ENCODE peak calls at places on chromosomes 1 and 21, in eight cellular contexts. T, I, O, S, Z, J, E and X are unnamed samples.

GRCh38 chr1:245549981-245550701 is 395.4 kb downstream of the KIF26B start:
- DNase-seq in T (no peak), I (no peak), O (no peak), S (no peak), Z (no peak), J (no peak), E (no peak), X (no peak)

GRCh38 chr1:21261551-21262281 is 28.5 kb downstream of the ECE1 start:
- DNase-seq in T (no peak), I (peak), O (no peak), S (peak), Z (peak), J (peak), E (peak), X (no peak)

GRCh38 chr21:29860346-29860745 is 79.5 kb downstream of the GRIK1 start:
- DNase-seq in T (no peak), I (no peak), O (no peak), S (no peak), Z (no peak), J (no peak), E (no peak), X (no peak)

GRCh38 chr1:6148497-6149241 is 31.5 kb downstream of the CHD5 start:
- DNase-seq in T (peak), I (no peak), O (peak), S (no peak), Z (no peak), J (peak), E (peak), X (peak)

GRCh38 chr1:7962011-7962335 is 462 bp downstream of the PARK7 start:
- DNase-seq in T (no peak), I (no peak), O (no peak), S (no peak), Z (no peak), J (no peak), E (no peak), X (no peak)

GRCh38 chr21:31991356-31992331 is 118.8 kb downstream of the HUNK start:
- DNase-seq in T (no peak), I (no peak), O (peak), S (no peak), Z (no peak), J (no peak), E (no peak), X (no peak)

GRCh38 chr1:85274969-85275453 is 1.4 kb downstream of the BCL10 start:
- DNase-seq in T (no peak), I (peak), O (no peak), S (no peak), Z (peak), J (no peak), E (peak), X (no peak)

GRCh38 chr1:53578358-53578757 is 119.2 kb downstream of the DMRTB1 start:
- DNase-seq in T (no peak), I (no peak), O (no peak), S (no peak), Z (peak), J (no peak), E (no peak), X (no peak)

GRCh38 chr1:114154146-114154962 is 685 bp upstream of the SYT6 start:
- DNase-seq in T (no peak), I (no peak), O (peak), S (no peak), Z (no peak), J (peak), E (no peak), X (no peak)

GRCh38 chr1:97337250-97338030 is 583.4 kb downstream of the DPYD start:
- DNase-seq in T (no peak), I (peak), O (no peak), S (no peak), Z (peak), J (no peak), E (peak), X (no peak)

GRCh38 chr1:112769611-112770010 is 54.5 kb upstream of the PPM1J start:
- DNase-seq in T (no peak), I (peak), O (no peak), S (no peak), Z (peak), J (no peak), E (peak), X (no peak)

GRCh38 chr1:64536836-64537490 is 67.0 kb downstream of the CACHD1 start:
- DNase-seq in T (no peak), I (no peak), O (no peak), S (no peak), Z (no peak), J (no peak), E (no peak), X (no peak)

GRCh38 chr1:183368213-183369108 is 49.7 kb downstream of the NMNAT2 start:
- DNase-seq in T (no peak), I (no peak), O (no peak), S (no peak), Z (no peak), J (no peak), E (no peak), X (no peak)

GRCh38 chr1:113887776-113888175 is 395 bp upstream of the BCL2L15 start:
- DNase-seq in T (no peak), I (no peak), O (no peak), S (no peak), Z (no peak), J (no peak), E (peak), X (no peak)

GRCh38 chr1:111725192-111725591 is 14.0 kb downstream of the INKA2 start:
- DNase-seq in T (no peak), I (no peak), O (no peak), S (no peak), Z (no peak), J (no peak), E (no peak), X (no peak)

GRCh38 chr21:32705139-32705538 is 22.7 kb downstream of the SYNJ1 start:
- DNase-seq in T (no peak), I (no peak), O (no peak), S (no peak), Z (peak), J (no peak), E (no peak), X (no peak)

GRCh38 chr1:109763646-109764415 is at the start of gene EPS8L3:
- DNase-seq in T (no peak), I (no peak), O (peak), S (no peak), Z (no peak), J (peak), E (no peak), X (no peak)

GRCh38 chr1:71792264-71792663 is 490.1 kb downstream of the NEGR1 start:
- DNase-seq in T (no peak), I (no peak), O (no peak), S (no peak), Z (no peak), J (no peak), E (no peak), X (no peak)

GRCh38 chr1:119715542-119715941 is 3.8 kb downstream of the PHGDH start:
- DNase-seq in T (no peak), I (no peak), O (no peak), S (no peak), Z (peak), J (no peak), E (no peak), X (no peak)

GRCh38 chr21:17371470-17371869 is 141.4 kb upstream of the CXADR start:
- DNase-seq in T (no peak), I (peak), O (no peak), S (no peak), Z (peak), J (no peak), E (peak), X (no peak)

GRCh38 chr1:231311696-231312095 is 26.0 kb downstream of the EXOC8 start:
- DNase-seq in T (no peak), I (no peak), O (no peak), S (no peak), Z (no peak), J (no peak), E (no peak), X (no peak)

GRCh38 chr1:184270556-184270955 is 116.3 kb upstream of the C1orf21 start:
- DNase-seq in T (no peak), I (no peak), O (no peak), S (no peak), Z (peak), J (no peak), E (no peak), X (no peak)

GRCh38 chr1:51000651-51001050 is 30.6 kb downstream of the CDKN2C start:
- DNase-seq in T (no peak), I (no peak), O (no peak), S (no peak), Z (no peak), J (no peak), E (no peak), X (no peak)

GRCh38 chr1:230825804-230826160 is 42.5 kb downstream of the C1orf198 start:
- DNase-seq in T (no peak), I (no peak), O (no peak), S (peak), Z (no peak), J (no peak), E (no peak), X (no peak)

GRCh38 chr1:160374701-160375443 is 8.0 kb downstream of the NHLH1 start:
- DNase-seq in T (no peak), I (no peak), O (no peak), S (no peak), Z (no peak), J (no peak), E (no peak), X (no peak)